ENCODE peak calls at places on chromosome 1, in six cellular contexts. L is hepatocyte, N is HCT116, O is fibroblast of lung, E is H9, Y is neuronal stem cell. X is an unnamed sample. For H3K4me1, the result is how much of the 10 kb centered on the place peaks cover.

GRCh38 chr1:217032715-217033367 is 309.6 kb upstream of the ESRRG start:
- DNase-seq in L (no peak), N (no peak), O (no peak), E (no peak), Y (no peak), X (no peak)

GRCh38 chr1:30176477-30176876 is 546.9 kb downstream of the MATN1 start:
- DNase-seq in L (peak), N (no peak), O (no peak), E (no peak), Y (no peak), X (no peak)

GRCh38 chr1:235161685-235162327 is 756 bp upstream of the RBM34 start:
- DNase-seq in L (no peak), N (no peak), O (no peak), E (no peak), Y (no peak), X (no peak)

GRCh38 chr1:109912873-109913272 is 2.2 kb downstream of the CSF1 start:
- DNase-seq in L (no peak), N (no peak), O (peak), E (no peak), Y (no peak), X (no peak)

GRCh38 chr1:51237714-51238403 is 1.8 kb downstream of the RNF11 start:
- DNase-seq in L (peak), N (no peak), O (peak), E (no peak), Y (peak), X (no peak)

GRCh38 chr1:1000357-1001056 is 610 bp upstream of the HES4 start:
- DNase-seq in L (peak), N (peak), O (peak), E (peak), Y (peak), X (no peak)

GRCh38 chr1:9787702-9788101 is 36.1 kb downstream of the CLSTN1 start:
- DNase-seq in L (no peak), N (no peak), O (no peak), E (no peak), Y (no peak), X (peak)

GRCh38 chr1:8986814-8987190 is 39.4 kb downstream of the SLC2A7 start:
- DNase-seq in L (no peak), N (no peak), O (no peak), E (no peak), Y (no peak), X (no peak)

GRCh38 chr1:192698731-192699130 is 62.8 kb downstream of the RGS13 start:
- DNase-seq in L (no peak), N (no peak), O (no peak), E (no peak), Y (no peak), X (no peak)

GRCh38 chr1:153789478-153790148 is 14.4 kb downstream of the SLC27A3 start:
- DNase-seq in L (peak), N (no peak), O (no peak), E (peak), Y (no peak), X (no peak)

GRCh38 chr1:111821121-111821745 is 65.5 kb downstream of the DDX20 start:
- DNase-seq in L (no peak), N (no peak), O (no peak), E (no peak), Y (no peak), X (no peak)

GRCh38 chr1:202858306-202858705 is 30.6 kb downstream of the RABIF start:
- DNase-seq in L (peak), N (no peak), O (no peak), E (no peak), Y (no peak), X (no peak)

GRCh38 chr1:27403065-27403726 is 10.8 kb downstream of the GPR3 start:
- DNase-seq in L (peak), N (no peak), O (peak), E (peak), Y (no peak), X (peak)

GRCh38 chr1:223641523-223642039 is 23.9 kb downstream of the CAPN8 start:
- DNase-seq in L (peak), N (no peak), O (no peak), E (no peak), Y (no peak), X (no peak)

GRCh38 chr1:42380617-42381423 is at the start of gene RIMKLA:
- DNase-seq in L (peak), N (no peak), O (peak), E (peak), Y (peak), X (peak)

GRCh38 chr1:204565617-204566582 is 49.7 kb downstream of the MDM4 start:
- DNase-seq in L (peak), N (peak), O (peak), E (peak), Y (peak), X (peak)

GRCh38 chr1:32335951-32336867 is at the start of gene MARCKSL1:
- DNase-seq in L (peak), N (peak), O (peak), E (peak), Y (peak), X (peak)

GRCh38 chr1:29906927-29907326 is 670.6 kb downstream of the PTPRU start:
- DNase-seq in L (no peak), N (no peak), O (no peak), E (no peak), Y (no peak), X (no peak)

GRCh38 chr1:226973898-226974543 is 33.9 kb downstream of the COQ8A start:
- DNase-seq in L (peak), N (no peak), O (peak), E (peak), Y (no peak), X (no peak)

GRCh38 chr1:87869563-87869962 is 540.9 kb downstream of the LMO4 start:
- DNase-seq in L (peak), N (no peak), O (peak), E (no peak), Y (no peak), X (no peak)
- H2AFZ ChIP-seq in L (peak), N (no peak), O (peak), E (no peak), Y (no peak), X (no peak)

DNA sequence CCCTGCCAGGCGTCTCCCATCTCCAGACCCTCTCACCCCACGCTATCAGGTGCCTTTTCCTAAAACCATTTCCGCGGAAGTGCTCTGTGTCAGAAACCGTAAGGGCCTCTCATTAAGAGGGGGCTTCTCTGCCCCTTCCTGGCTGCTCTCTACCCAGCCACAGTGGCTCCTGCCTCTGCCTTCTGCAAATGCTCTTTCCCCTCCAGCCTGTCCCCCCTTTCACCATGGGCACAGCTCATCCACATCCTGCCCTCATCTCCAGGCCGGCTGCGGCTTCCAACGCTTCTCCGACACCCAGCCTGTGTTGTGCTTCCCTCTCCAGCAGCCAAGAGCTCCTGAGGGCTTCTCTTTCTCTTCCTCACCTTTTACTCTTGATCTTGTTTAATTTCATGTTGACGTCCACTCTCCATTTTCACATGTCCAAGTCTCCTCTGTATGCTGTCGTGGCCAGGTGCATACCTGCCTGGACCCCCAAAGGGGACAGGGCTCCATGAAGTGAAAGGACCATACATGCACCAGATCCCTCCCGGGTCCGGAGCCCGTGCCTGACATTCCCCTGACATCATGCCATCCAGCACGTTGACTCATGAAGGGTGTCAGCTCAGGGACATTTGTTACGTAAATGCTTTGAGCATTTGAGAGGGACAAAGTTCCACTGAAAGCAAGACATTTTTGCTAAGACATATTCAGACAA is 306.5 kb downstream of the AJAP1 start:
- DNase-seq in L (no peak), N (no peak), O (no peak), E (peak), Y (no peak), X (no peak)
- H3K4me1 ChIP-seq in L (under half), N (under half), O (under half), E (under half), Y (under half), X (under half)

GRCh38 chr1:2290595-2291510 is 62.7 kb downstream of the SKI start:
- DNase-seq in L (no peak), N (no peak), O (peak), E (no peak), Y (no peak), X (peak)
- H2AFZ ChIP-seq in L (no peak), N (no peak), O (no peak), E (no peak), Y (no peak), X (no peak)

GRCh38 chr1:239317948-239318347 is 68.4 kb upstream of the CHRM3 start:
- DNase-seq in L (no peak), N (no peak), O (no peak), E (no peak), Y (no peak), X (no peak)

GRCh38 chr1:239311331-239311730 is 75.0 kb upstream of the CHRM3 start:
- DNase-seq in L (no peak), N (no peak), O (no peak), E (no peak), Y (no peak), X (no peak)

DNA sequence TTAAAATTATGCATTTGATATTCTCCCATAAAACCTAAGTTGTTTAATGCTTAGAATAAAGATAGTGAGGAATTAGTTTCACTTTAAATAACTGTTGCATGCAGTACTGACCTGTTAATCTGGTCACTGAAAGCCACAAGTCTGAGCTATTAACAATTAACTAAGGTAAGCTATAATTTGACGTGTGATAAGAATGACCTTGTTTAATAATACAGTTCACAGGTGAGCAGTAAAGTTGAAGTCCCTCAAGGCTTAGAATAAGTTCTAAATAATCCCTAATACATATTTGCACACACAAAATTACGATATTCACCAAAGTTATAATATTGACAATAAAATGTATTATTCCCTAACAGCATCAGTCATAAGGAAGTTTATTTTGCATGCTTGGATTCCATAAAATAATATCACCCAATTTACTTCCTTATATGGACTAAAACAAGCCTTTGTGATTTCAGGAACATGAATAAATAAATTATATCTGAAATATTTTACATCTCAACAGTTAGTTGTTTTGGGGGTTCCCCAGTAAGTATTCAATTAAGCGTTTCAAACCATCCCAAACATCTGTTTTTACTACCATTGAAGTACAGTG is 70.6 kb upstream of the CHRM3 start:
- DNase-seq in L (no peak), N (no peak), O (no peak), E (no peak), Y (no peak), X (no peak)
- H3K4me1 ChIP-seq in L (under half), N (under half), O (under half), E (under half), Y (under half), X (under half)

DNA sequence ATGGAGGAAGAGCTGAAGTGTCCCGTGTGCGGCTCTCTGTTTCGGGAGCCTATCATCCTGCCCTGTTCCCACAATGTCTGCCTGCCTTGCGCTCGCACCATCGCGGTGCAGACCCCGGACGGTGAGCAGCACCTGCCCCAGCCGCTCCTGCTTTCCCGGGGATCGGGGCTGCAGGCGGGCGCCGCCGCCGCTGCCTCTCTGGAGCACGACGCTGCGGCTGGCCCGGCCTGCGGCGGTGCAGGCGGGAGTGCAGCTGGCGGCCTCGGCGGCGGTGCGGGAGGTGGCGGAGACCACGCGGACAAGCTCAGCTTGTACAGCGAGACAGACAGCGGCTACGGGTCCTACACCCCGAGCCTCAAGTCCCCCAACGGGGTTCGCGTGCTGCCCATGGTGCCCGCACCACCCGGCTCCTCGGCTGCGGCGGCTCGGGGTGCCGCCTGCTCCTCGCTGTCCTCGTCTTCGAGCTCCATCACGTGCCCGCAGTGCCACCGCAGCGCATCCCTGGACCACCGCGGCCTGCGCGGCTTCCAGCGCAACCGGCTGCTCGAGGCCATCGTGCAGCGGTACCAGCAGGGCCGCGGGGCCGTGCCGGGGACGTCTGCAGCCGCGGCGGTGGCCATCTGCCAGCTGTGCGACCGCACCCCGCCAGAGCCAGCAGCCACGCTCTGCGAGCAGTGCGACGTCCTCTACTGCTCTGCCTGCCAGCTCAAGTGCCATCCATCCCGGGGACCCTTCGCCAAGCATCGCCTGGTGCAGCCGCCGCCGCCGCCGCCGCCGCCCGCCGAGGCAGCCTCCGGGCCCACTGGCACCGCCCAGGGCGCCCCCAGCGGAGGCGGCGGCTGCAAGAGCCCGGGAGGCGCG is 1.3 kb downstream of the TRIM67 start:
- DNase-seq in L (no peak), N (no peak), O (no peak), E (no peak), Y (no peak), X (no peak)
- H2AFZ ChIP-seq in L (no peak), N (no peak), O (no peak), E (no peak), Y (peak), X (no peak)